ENCODE peak calls at places on chromosome 6, in four cellular contexts. One of them, this sample, is unnamed.

GRCh38 chr6:138400326-138400725 is 3.7 kb upstream of the HEBP2 start:
- DNase-seq in glomerular endothelial cell: no peak
- DNase-seq in A549: no peak
- DNase-seq in HT1080: no peak
- DNase-seq in this sample: no peak

GRCh38 chr6:117018771-117019170 is 141.7 kb downstream of the RFX6 start:
- DNase-seq in glomerular endothelial cell: no peak
- DNase-seq in A549: no peak
- DNase-seq in HT1080: no peak
- DNase-seq in this sample: no peak

GRCh38 chr6:35516712-35517111 is 4.0 kb upstream of the TULP1 start:
- DNase-seq in glomerular endothelial cell: no peak
- DNase-seq in A549: no peak
- DNase-seq in HT1080: no peak
- DNase-seq in this sample: no peak

GRCh38 chr6:169722362-169723199 is 1.7 kb downstream of the PHF10 start:
- DNase-seq in glomerular endothelial cell: peak
- DNase-seq in A549: no peak
- DNase-seq in HT1080: peak
- DNase-seq in this sample: peak

GRCh38 chr6:42911171-42912021 is 4.5 kb upstream of the PTCRA start:
- DNase-seq in glomerular endothelial cell: no peak
- DNase-seq in A549: no peak
- DNase-seq in HT1080: no peak
- DNase-seq in this sample: no peak

GRCh38 chr6:36249536-36249935 is 20.3 kb upstream of the PNPLA1 start:
- DNase-seq in glomerular endothelial cell: no peak
- DNase-seq in A549: no peak
- DNase-seq in HT1080: no peak
- DNase-seq in this sample: no peak

GRCh38 chr6:129748212-129748900 is 38.4 kb upstream of the ARHGAP18 start:
- DNase-seq in glomerular endothelial cell: no peak
- DNase-seq in A549: no peak
- DNase-seq in HT1080: peak
- DNase-seq in this sample: no peak

GRCh38 chr6:107110200-107110599 is 5.1 kb downstream of the BEND3 start:
- DNase-seq in glomerular endothelial cell: no peak
- DNase-seq in A549: no peak
- DNase-seq in HT1080: no peak
- DNase-seq in this sample: no peak

GRCh38 chr6:22954749-22955385 is 385.5 kb downstream of the HDGFL1 start:
- DNase-seq in glomerular endothelial cell: peak
- DNase-seq in A549: no peak
- DNase-seq in HT1080: peak
- DNase-seq in this sample: no peak

GRCh38 chr6:41938590-41938989 is 3.0 kb downstream of the CCND3 start:
- DNase-seq in glomerular endothelial cell: no peak
- DNase-seq in A549: no peak
- DNase-seq in HT1080: no peak
- DNase-seq in this sample: no peak

GRCh38 chr6:33213166-33213988 is 5.1 kb downstream of the RING1 start:
- DNase-seq in glomerular endothelial cell: no peak
- DNase-seq in A549: no peak
- DNase-seq in HT1080: no peak
- DNase-seq in this sample: no peak

GRCh38 chr6:159169193-159169555 is at the start of gene FNDC1:
- DNase-seq in glomerular endothelial cell: no peak
- DNase-seq in A549: peak
- DNase-seq in HT1080: no peak
- DNase-seq in this sample: no peak